ENCODE peak calls at places on chromosome 9, in four cellular contexts. T is CD8-positive, alpha-beta T cell; Q is epithelial cell of proximal tubule; X is GM23338. A is an unnamed sample.

GRCh38 chr9:20355022-20355421 is 267.3 kb downstream of the MLLT3 start:
- DNase-seq in T (no peak), X (no peak), Q (no peak), A (no peak)

GRCh38 chr9:89923961-89924504 is 319.2 kb downstream of the GADD45G start:
- DNase-seq in X (peak; percentile 6), Q (no peak), T (no peak), A (no peak)

GRCh38 chr9:26413625-26414024 is 479.0 kb downstream of the CAAP1 start:
- DNase-seq in X (no peak), Q (no peak), T (no peak), A (no peak)

GRCh38 chr9:124212381-124213050 is 45.2 kb upstream of the NEK6 start:
- DNase-seq in X (no peak), Q (no peak), T (no peak), A (peak; percentile 62)

GRCh38 chr9:133609311-133610098 is at the start of gene FAM163B:
- DNase-seq in T (peak; percentile 7), X (peak; percentile 78), Q (no peak), A (no peak)

GRCh38 chr9:109351032-109351431 is 30.2 kb upstream of the EPB41L4B start:
- DNase-seq in X (no peak), Q (no peak), T (no peak), A (no peak)

GRCh38 chr9:72937545-72937944 is 15.3 kb downstream of the ALDH1A1 start:
- DNase-seq in T (no peak), X (no peak), Q (no peak), A (no peak)

GRCh38 chr9:108880917-108881316 is 18.9 kb downstream of the ACTL7A start:
- DNase-seq in T (no peak), Q (no peak), X (no peak), A (no peak)

GRCh38 chr9:133888048-133888778 is 103.9 kb downstream of the VAV2 start:
- DNase-seq in X (no peak), T (no peak), Q (no peak), A (no peak)

GRCh38 chr9:21728781-21729180 is 73.7 kb upstream of the MTAP start:
- DNase-seq in X (no peak), T (no peak), Q (no peak), A (no peak)

GRCh38 chr9:114638441-114638840 is 19.2 kb downstream of the TEX53 start:
- DNase-seq in Q (no peak), X (no peak), T (no peak), A (no peak)

GRCh38 chr9:69945671-69946141 is 97.9 kb upstream of the MAMDC2 start:
- DNase-seq in X (no peak), Q (no peak), T (no peak), A (no peak)

GRCh38 chr9:79461735-79462134 is 110.0 kb upstream of the TLE4 start:
- DNase-seq in Q (no peak), X (no peak), T (no peak), A (no peak)

GRCh38 chr9:136584401-136585328 is 38.8 kb upstream of the NOTCH1 start:
- DNase-seq in X (no peak), Q (no peak), T (no peak), A (no peak)

GRCh38 chr9:36258170-36258988 is at the start of gene GNE:
- DNase-seq in X (peak; percentile 96), T (peak; percentile 96), Q (peak; percentile 45), A (peak; percentile 98)

GRCh38 chr9:95062601-95063065 is 254.9 kb downstream of the FANCC start:
- DNase-seq in T (no peak), Q (no peak), X (no peak), A (no peak)

GRCh38 chr9:137619240-137620090 is 660 bp downstream of the EHMT1 start:
- DNase-seq in Q (no peak), X (peak; percentile 51), T (no peak), A (no peak)

GRCh38 chr9:89574309-89574708 is 30.5 kb upstream of the GADD45G start:
- DNase-seq in Q (no peak), X (no peak), T (no peak), A (no peak)

GRCh38 chr9:112719292-112719691 is 1.4 kb upstream of the INIP start:
- DNase-seq in X (no peak), Q (no peak), T (no peak), A (no peak)

GRCh38 chr9:112041536-112042243 is 133.4 kb downstream of the SUSD1 start:
- DNase-seq in Q (peak; percentile 100), T (no peak), X (peak; percentile 82), A (no peak)

GRCh38 chr9:95317119-95317892 is at the start of gene FANCC:
- DNase-seq in X (peak; percentile 97), T (peak; percentile 79), Q (no peak), A (peak; percentile 91)

GRCh38 chr9:135827866-135828580 is 79.3 kb downstream of the CAMSAP1 start:
- DNase-seq in X (no peak), T (no peak), Q (no peak), A (peak; percentile 45)

GRCh38 chr9:76818271-76818670 is 54.0 kb downstream of the PCA3 start:
- DNase-seq in T (no peak), Q (peak; percentile 95), X (no peak), A (peak; percentile 91)

GRCh38 chr9:137251194-137251461 is at the start of gene STPG3:
- DNase-seq in Q (no peak), T (no peak), X (no peak), A (no peak)

GRCh38 chr9:114678130-114678529 is 3.9 kb downstream of the TEX48 start:
- DNase-seq in T (no peak), Q (no peak), X (no peak), A (no peak)

GRCh38 chr9:96333958-96334357 is 32.0 kb upstream of the HSD17B3 start:
- DNase-seq in T (no peak), Q (no peak), X (no peak), A (no peak)

GRCh38 chr9:134594376-134594941 is 47.1 kb upstream of the COL5A1 start:
- DNase-seq in X (no peak), Q (no peak), T (no peak), A (peak; percentile 65)

GRCh38 chr9:72615931-72616330 is 94.5 kb downstream of the TMC1 start:
- DNase-seq in T (no peak), X (no peak), Q (no peak), A (no peak)

GRCh38 chr9:104586496-104587180 is 12.6 kb downstream of the OR13C5 start:
- DNase-seq in X (no peak), T (no peak), Q (no peak), A (no peak)

GRCh38 chr9:115845648-115846312 is 307.8 kb upstream of the PAPPA start:
- DNase-seq in T (no peak), Q (peak; percentile 39), X (no peak), A (no peak)

GRCh38 chr9:128382261-128382660 is 11.1 kb downstream of the URM1 start:
- DNase-seq in T (no peak), Q (no peak), X (no peak), A (no peak)
- H3K4me3 ChIP-seq in T (no peak overlapping the region), Q (no peak overlapping the region), X (peak overlapping the region; percentile 46), A (no peak overlapping the region)

DNA sequence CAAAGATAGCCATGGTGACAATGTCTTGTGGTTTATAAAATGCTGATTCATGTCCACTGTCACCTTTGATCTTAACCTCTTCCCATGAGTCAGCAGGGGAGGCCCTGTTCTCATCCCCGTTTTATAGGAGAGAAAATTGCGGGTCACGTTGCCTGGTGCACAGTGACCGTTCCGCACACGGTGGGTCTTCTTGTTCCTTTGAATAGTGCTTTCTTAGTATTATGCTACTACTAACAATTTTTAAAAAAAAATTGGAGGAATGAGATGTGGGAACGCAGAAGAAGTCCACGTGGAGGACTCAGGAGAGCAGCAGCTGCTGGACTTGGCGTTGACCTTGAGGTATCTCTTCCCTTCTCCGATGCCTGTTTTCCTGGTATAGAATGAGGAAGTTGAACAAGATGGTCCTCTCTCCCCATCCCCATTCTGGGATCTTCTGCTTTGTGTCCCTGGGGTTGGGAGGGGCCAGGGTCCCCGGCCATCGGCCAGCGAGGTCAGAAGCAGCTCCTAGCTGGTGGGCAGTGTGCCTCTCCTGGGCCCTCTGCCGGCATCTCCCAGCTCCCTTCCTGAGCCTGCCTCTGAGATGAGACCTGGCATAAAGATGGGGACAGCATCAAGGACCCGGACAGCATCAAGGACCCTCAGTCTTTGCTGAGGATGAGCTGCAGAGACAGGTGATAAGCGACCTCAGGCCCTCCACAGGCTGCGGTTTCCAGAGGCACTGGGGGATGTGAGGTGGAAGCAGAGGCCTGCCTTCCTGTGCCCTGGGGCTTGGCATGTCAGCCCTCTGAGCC is 143.9 kb downstream of the C9orf50 start:
- DNase-seq in X (no peak), T (no peak), Q (no peak), A (no peak)
- TF ChIP-seq CTCF in X (peak; percentile 8), T (no peak), Q (no peak), A (no peak)

GRCh38 chr9:38066167-38066906 is 2.7 kb downstream of the SHB start:
- DNase-seq in X (peak; percentile 46), Q (no peak), T (no peak), A (no peak)
- H3K4me3 ChIP-seq in X (peak overlapping the region; percentile 72), Q (peak overlapping the region; percentile 95), T (no peak overlapping the region), A (peak overlapping the region; percentile 84)

DNA sequence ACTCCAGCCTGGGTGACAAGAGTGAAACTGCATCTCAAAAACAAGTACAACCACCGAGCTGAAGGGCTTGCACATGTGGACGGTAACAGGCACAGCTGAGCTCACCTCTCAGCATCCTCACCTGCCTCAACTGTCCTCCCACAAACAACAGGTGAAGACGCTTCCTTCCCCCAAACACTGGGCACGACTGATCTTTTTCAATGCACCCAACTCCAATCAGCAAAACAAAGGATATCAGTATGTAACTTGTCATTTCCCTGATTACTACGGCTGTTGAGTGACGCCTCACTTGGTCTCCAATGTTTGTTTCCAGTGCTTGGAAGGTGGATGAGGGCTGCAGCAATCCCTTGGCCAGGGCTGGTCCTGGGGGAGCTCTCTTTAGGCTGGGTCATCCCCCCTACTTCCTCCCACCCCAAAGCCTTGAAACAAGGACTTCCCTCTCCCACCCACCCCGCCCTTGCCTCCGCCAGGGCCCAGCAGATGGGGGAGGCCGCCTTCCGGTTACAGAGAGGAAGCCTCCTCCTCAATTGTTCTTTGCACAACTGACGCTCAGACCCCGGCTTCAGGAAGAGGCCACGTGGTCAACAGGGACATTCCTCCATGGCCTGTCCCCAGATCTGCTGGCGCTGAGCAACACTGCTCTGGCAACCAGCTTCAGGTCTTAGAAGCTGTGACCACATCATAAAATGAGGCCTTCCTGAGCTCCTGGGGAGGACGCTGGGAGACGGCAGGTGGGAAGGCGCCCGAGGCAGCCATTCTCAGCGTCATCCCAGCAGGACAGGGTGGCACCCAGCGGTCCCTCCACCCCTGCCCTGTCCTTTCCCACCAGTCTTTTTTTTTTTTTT is 5.9 kb downstream of the FAM78A start:
- DNase-seq in Q (no peak), T (no peak), X (no peak), A (no peak)
- TF ChIP-seq CTCF in Q (no peak), T (no peak), X (no peak), A (no peak)

GRCh38 chr9:35112257-35113020 is 3.2 kb downstream of the ATOSB start:
- DNase-seq in X (no peak), Q (no peak), T (no peak), A (peak; percentile 76)
- H3K4me3 ChIP-seq in X (peak overlapping the region; percentile 46), Q (peak overlapping the region; percentile 62), T (no peak overlapping the region), A (peak overlapping the region; percentile 92)

A was measured in coronary artery.